ENCODE peak calls at places on chromosomes 7 and 10, in five cellular contexts. H is H9, E is neuronal stem cell, Z is H1, D is mesenchymal stem cell. T is an unnamed sample.

GRCh38 chr7:31101544-31101943 is 49.4 kb downstream of the ADCYAP1R1 start:
- DNase-seq in H (no peak), E (no peak), Z (no peak), D (no peak), T (no peak)

GRCh38 chr10:61000769-61001730 is 57.1 kb upstream of the RHOBTB1 start:
- DNase-seq in H (peak), E (peak), Z (no peak), D (peak), T (peak)

GRCh38 chr7:130421685-130422084 is 19.1 kb downstream of the CEP41 start:
- DNase-seq in H (no peak), E (no peak), Z (no peak), D (peak), T (no peak)

GRCh38 chr10:43125881-43126731 is 12.1 kb upstream of the CSGALNACT2 start:
- DNase-seq in H (peak), E (no peak), Z (no peak), D (no peak), T (no peak)

GRCh38 chr10:102773986-102774385 is 30.2 kb downstream of the WBP1L start:
- DNase-seq in H (no peak), E (no peak), Z (no peak), D (peak), T (no peak)

GRCh38 chr10:43287056-43288007 is 20.5 kb upstream of the RASGEF1A start:
- DNase-seq in H (no peak), E (no peak), Z (no peak), D (peak), T (no peak)

GRCh38 chr10:102988404-102989314 is 70.6 kb downstream of the CNNM2 start:
- DNase-seq in H (no peak), E (no peak), Z (no peak), D (peak), T (no peak)

GRCh38 chr10:8074881-8075280 is 20.4 kb downstream of the GATA3 start:
- DNase-seq in H (no peak), E (no peak), Z (no peak), D (no peak), T (peak)

GRCh38 chr10:30674796-30675195 is 45.2 kb upstream of the LYZL2 start:
- DNase-seq in H (no peak), E (no peak), Z (no peak), D (no peak), T (no peak)

GRCh38 chr7:18555120-18555519 is 59.6 kb downstream of the HDAC9 start:
- DNase-seq in H (no peak), E (no peak), Z (no peak), D (no peak), T (no peak)

GRCh38 chr10:98467506-98468318 is 21.0 kb upstream of the HPS1 start:
- DNase-seq in H (peak), E (peak), Z (peak), D (peak), T (peak)

GRCh38 chr10:29630205-29631048 is 4.3 kb downstream of the SVIL start:
- DNase-seq in H (no peak), E (no peak), Z (no peak), D (no peak), T (no peak)

GRCh38 chr10:29634105-29634504 is 666 bp downstream of the SVIL start:
- DNase-seq in H (no peak), E (no peak), Z (no peak), D (no peak), T (no peak)

GRCh38 chr10:29631049-29631339 is 3.8 kb downstream of the SVIL start:
- DNase-seq in H (no peak), E (no peak), Z (no peak), D (no peak), T (no peak)

GRCh38 chr10:29627201-29628105 is 7.3 kb downstream of the SVIL start:
- DNase-seq in H (no peak), E (no peak), Z (no peak), D (peak), T (no peak)

DNA sequence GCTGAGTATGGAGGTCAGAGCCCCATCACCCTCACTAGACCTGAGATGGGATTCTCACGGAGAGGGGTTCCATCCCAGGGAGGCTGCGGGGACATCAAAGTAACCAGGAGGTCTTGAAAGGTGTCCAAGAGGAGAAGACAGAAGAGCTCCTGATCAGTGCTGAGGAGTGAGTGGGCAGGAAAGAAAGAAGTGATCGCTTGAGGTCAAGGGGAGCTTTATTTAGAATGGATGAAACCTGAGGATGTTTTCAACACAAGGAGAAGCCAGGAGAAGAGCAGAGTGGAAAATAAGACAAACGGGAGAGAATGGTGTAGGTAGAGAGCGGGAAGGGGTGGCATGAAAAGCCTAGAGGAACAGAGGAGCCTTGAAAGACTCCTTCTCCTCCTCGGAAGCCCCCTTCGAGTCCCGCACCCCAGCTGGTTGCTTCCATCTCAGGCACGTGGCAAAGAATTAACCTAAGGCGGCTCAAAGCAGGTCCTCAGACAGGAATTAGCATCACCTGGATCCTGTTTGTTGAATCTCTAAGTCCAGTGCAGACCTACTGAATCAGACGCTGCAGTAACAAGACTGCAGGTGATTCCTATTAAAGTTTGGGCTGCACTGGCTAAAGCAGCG is 5.8 kb downstream of the SVIL start:
- DNase-seq in H (no peak), E (no peak), Z (no peak), D (no peak), T (no peak)
- H2AK5ac ChIP-seq in H (no peak), E (no peak), Z (peak), D (peak), T (no peak)

GRCh38 chr7:29277436-29278215 is 83.1 kb downstream of the CHN2 start:
- DNase-seq in H (no peak), E (no peak), Z (no peak), D (no peak), T (no peak)
- H2BK12ac ChIP-seq in H (no peak), E (no peak), Z (no peak), D (no peak), T (no peak)

GRCh38 chr10:11601670-11602069 is 9.8 kb downstream of the USP6NL start:
- DNase-seq in H (no peak), E (no peak), Z (no peak), D (no peak), T (no peak)

GRCh38 chr10:11602919-11603523 is 8.4 kb downstream of the USP6NL start:
- DNase-seq in H (no peak), E (no peak), Z (no peak), D (peak), T (peak)

GRCh38 chr10:11604742-11605650 is 6.5 kb downstream of the USP6NL start:
- DNase-seq in H (no peak), E (no peak), Z (no peak), D (peak), T (no peak)

GRCh38 chr10:11602357-11602756 is 9.1 kb downstream of the USP6NL start:
- DNase-seq in H (no peak), E (no peak), Z (no peak), D (no peak), T (no peak)

DNA sequence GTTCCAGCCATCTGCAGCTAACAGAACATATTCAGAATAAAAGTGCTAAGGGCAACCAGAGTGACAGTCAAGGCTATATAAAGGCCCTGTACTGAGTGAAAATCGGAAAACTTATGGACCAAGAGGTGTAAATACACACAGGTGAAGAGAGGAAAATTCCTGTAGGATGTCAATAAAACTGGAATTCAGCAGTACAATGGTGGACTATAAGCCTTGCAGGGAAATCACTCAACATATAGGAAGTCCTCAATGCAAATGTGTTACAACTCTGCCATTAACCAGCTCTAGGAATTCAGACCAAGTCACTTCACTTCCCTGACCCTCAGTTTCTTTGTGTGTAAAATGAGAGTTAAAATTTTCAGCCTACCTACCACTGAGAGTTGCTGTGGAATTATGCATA is 7.7 kb downstream of the USP6NL start:
- DNase-seq in H (no peak), E (no peak), Z (no peak), D (no peak), T (no peak)
- H2AK5ac ChIP-seq in H (no peak), E (no peak), Z (no peak), D (no peak), T (no peak)

DNA sequence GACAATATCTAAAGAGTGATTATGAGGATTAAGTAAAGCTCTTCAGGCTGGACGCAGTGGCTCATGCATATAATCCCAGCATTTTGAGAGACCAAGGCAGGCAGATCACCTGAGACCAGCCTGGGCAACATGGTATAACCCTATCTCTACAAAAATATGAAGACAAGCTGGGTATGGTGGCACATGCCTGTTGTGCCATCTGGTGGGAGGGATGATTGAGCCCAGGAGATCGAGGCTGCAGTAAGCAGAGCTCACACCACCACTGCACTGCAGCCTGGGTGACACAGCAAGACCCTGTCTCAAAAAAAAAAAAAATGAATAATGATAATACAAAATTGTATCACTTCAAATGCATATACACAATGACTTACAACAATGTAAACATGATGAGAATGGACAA is 195.6 kb upstream of the AUTS2 start:
- DNase-seq in H (no peak), E (no peak), Z (no peak), D (no peak), T (no peak)
- H2BK12ac ChIP-seq in H (no peak), E (no peak), Z (no peak), D (no peak), T (no peak)

DNA sequence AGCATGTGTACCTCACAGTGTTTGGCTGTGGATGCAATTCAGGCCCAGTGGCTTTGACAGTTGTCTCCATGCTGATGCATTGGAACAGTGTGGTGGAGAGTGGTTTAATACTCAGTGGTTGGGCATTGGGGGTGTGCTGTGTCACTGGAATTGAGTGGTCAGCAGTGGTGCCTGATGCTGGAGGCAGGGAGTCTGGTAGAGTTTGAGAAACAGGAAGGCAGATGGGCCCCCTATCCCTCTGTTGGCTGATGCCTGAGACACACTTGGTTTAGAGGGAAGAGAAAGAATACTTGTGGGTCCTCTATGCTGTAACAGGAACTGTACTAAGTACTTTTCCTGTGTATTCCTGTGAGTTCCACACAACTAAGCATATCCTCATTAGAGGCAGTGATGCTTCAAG is 55.4 kb downstream of the EEPD1 start:
- DNase-seq in H (no peak), E (no peak), Z (no peak), D (peak), T (no peak)
- H2AK5ac ChIP-seq in H (no peak), E (no peak), Z (no peak), D (no peak), T (no peak)

GRCh38 chr7:141664450-141664849 is 37.5 kb downstream of the DENND11 start:
- DNase-seq in H (no peak), E (no peak), Z (no peak), D (no peak), T (no peak)

GRCh38 chr7:141659501-141659900 is 42.5 kb downstream of the DENND11 start:
- DNase-seq in H (no peak), E (no peak), Z (no peak), D (no peak), T (no peak)

GRCh38 chr7:141665208-141666035 is 36.5 kb downstream of the DENND11 start:
- DNase-seq in H (no peak), E (no peak), Z (no peak), D (no peak), T (no peak)

GRCh38 chr7:141663081-141663510 is 38.9 kb downstream of the DENND11 start:
- DNase-seq in H (no peak), E (no peak), Z (no peak), D (no peak), T (no peak)

DNA sequence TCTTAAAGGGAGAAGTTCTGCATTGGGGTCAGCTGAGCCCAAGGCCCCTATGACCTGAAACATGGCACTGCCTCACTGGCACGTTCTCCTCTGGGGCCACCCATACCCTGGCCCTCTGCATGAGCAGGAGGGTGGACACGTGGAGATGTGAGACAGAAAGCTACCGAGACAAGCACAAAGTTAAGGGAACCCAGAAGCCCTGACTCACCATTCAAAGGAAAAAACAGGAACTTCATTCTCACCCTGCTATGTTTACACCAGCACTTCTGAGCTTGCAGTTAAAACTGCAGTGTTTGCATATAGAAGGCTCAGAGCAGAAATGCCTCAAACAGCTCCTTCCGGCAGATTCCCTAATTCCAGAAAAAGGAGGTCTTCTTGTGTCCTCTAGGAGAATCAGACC is 41.7 kb downstream of the DENND11 start:
- DNase-seq in H (no peak), E (no peak), Z (no peak), D (peak), T (peak)
- H2BK12ac ChIP-seq in H (no peak), E (no peak), Z (no peak), D (no peak), T (no peak)

DNA sequence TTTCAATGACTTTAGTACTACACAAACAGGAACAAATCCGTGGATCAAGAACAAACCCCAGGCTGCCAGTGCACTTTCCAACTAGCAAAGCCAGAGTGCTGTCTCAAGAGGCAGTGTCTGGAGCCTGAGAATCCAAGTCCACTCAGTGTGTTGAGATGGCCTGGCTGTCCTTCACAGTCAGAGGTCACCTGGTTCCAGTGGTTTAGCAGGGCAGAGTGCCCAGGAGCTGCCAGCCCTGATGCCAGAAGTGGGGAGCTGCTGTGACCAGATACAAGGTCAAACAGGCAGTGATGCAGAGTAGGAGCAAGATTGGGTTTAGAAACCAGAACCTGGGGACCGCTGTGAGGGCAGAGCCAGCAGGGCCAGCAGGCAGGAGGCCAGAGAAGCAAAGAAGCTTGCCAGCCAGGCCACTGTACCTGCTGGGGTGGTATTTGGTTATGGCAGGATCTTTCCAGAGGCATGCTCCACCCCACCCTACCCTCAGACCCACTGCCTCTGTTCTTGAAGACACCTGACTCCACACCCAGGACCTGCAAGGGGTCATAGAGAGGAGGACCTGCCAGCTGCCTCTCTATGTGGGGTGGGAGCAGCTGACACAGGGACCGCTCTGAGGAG is 35.6 kb upstream of the C10orf90 start:
- DNase-seq in H (no peak), E (no peak), Z (no peak), D (no peak), T (no peak)
- H2AK5ac ChIP-seq in H (no peak), E (no peak), Z (no peak), D (no peak), T (no peak)

GRCh38 chr7:21054427-21055133 is 267.9 kb upstream of the SP8 start:
- DNase-seq in H (no peak), E (no peak), Z (no peak), D (no peak), T (no peak)
- H2BK12ac ChIP-seq in H (no peak), E (no peak), Z (no peak), D (no peak), T (no peak)

T was measured in trophoblast cell.